ENCODE peak calls at places on chromosomes 12 and 14, in six cellular contexts. J is AG09319; F is activated CD4-positive, CD25-positive, alpha-beta regulatory T cell; G is stimulated activated CD8-positive, alpha-beta memory T cell treated with anti-CD3 and anti-CD28 coated beads, Interleukin-4, amount 100 ng/mL, for 24 hours; U is CD8-positive, alpha-beta T cell; E is PC-9. V is an unnamed sample.

GRCh38 chr14:73795974-73796373 is 55.7 kb upstream of the PTGR2 start:
- DNase-seq in F (no peak), U (no peak), E (peak; percentile 94), G (no peak), J (no peak), V (no peak)

GRCh38 chr12:11861155-11861863 is 209.4 kb upstream of the BCL2L14 start:
- DNase-seq in J (no peak), F (no peak), E (no peak), U (no peak), G (no peak), V (no peak)

GRCh38 chr14:72738181-72738611 is 155.7 kb downstream of the DPF3 start:
- DNase-seq in E (no peak), G (no peak), U (no peak), J (no peak), F (no peak), V (no peak)

GRCh38 chr12:124938606-124939427 is 24.4 kb upstream of the UBC start:
- DNase-seq in E (no peak), U (peak; percentile 37), J (peak; percentile 79), F (no peak), G (no peak), V (no peak)

GRCh38 chr12:29771786-29772185 is 12.0 kb downstream of the TMTC1 start:
- DNase-seq in E (no peak), F (no peak), U (no peak), J (no peak), G (no peak), V (no peak)

GRCh38 chr12:109597414-109597794 is 23.8 kb downstream of the MVK start:
- DNase-seq in J (no peak), G (no peak), U (no peak), E (no peak), F (no peak), V (no peak)

GRCh38 chr14:50670196-50670875 is 2.2 kb upstream of the SAV1 start:
- DNase-seq in G (no peak), J (no peak), F (no peak), E (no peak), U (no peak), V (no peak)

GRCh38 chr12:52703878-52704277 is 554 bp upstream of the KRT77 start:
- DNase-seq in U (no peak), E (no peak), J (no peak), F (no peak), G (no peak), V (no peak)

GRCh38 chr12:110073049-110073831 is 24.9 kb upstream of the C12orf76 start:
- DNase-seq in U (peak; percentile 3), E (no peak), F (no peak), J (no peak), G (no peak), V (no peak)

GRCh38 chr14:67633451-67634154 is 13.9 kb downstream of the ARG2 start:
- DNase-seq in J (no peak), E (no peak), U (no peak), F (no peak), G (no peak), V (no peak)

GRCh38 chr12:64318605-64319004 is 72.0 kb downstream of the C12orf56 start:
- DNase-seq in F (no peak), J (no peak), U (no peak), E (no peak), G (no peak), V (no peak)

GRCh38 chr12:67356400-67356799 is 87.2 kb downstream of the CAND1 start:
- DNase-seq in G (no peak), F (no peak), E (no peak), U (no peak), J (no peak), V (no peak)

GRCh38 chr14:34436118-34436905 is 25.7 kb downstream of the SPTSSA start:
- DNase-seq in E (peak; percentile 90), J (no peak), F (no peak), G (no peak), U (no peak), V (no peak)

GRCh38 chr12:126856958-126857357 is 1410.0 kb upstream of the TMEM132C start:
- DNase-seq in F (no peak), J (no peak), U (no peak), G (no peak), E (no peak), V (no peak)

GRCh38 chr12:132294121-132295034 is 35.0 kb downstream of the GALNT9 start:
- DNase-seq in F (no peak), G (no peak), U (no peak), E (no peak), J (no peak), V (no peak)

GRCh38 chr12:42958271-42958674 is 368.7 kb upstream of the PRICKLE1 start:
- DNase-seq in E (no peak), F (no peak), U (no peak), J (no peak), G (no peak), V (no peak)

GRCh38 chr12:62562892-62563291 is 96.3 kb downstream of the MON2 start:
- DNase-seq in E (no peak), F (no peak), J (no peak), U (no peak), G (no peak), V (no peak)

GRCh38 chr12:130818381-130819247 is 20.4 kb downstream of the STX2 start:
- DNase-seq in J (no peak), U (peak; percentile 65), G (peak; percentile 71), E (no peak), F (peak; percentile 66), V (no peak)

GRCh38 chr14:29529418-29529817 is 398.2 kb downstream of the PRKD1 start:
- DNase-seq in F (no peak), U (no peak), G (no peak), J (no peak), E (no peak), V (no peak)

GRCh38 chr12:132445884-132446471 is 44.0 kb upstream of the FBRSL1 start:
- DNase-seq in G (peak; percentile 43), E (peak; percentile 87), U (peak; percentile 17), F (peak; percentile 27), J (peak; percentile 24), V (peak; percentile 86)

GRCh38 chr12:40837891-40838424 is 145.7 kb downstream of the CNTN1 start:
- DNase-seq in G (no peak), F (no peak), J (no peak), E (no peak), U (no peak), V (no peak)

GRCh38 chr12:97757431-97758091 is 295.0 kb downstream of the RMST start:
- DNase-seq in G (no peak), U (no peak), F (no peak), J (no peak), E (no peak), V (no peak)

GRCh38 chr12:5716991-5717390 is 228.1 kb downstream of the ANO2 start:
- DNase-seq in J (no peak), E (no peak), G (no peak), F (no peak), U (no peak), V (no peak)

GRCh38 chr14:77014004-77014604 is 14.4 kb downstream of the IRF2BPL start:
- DNase-seq in F (no peak), E (peak; percentile 42), J (no peak), U (no peak), G (no peak), V (no peak)

GRCh38 chr14:89359477-89360222 is 57.4 kb downstream of the FOXN3 start:
- DNase-seq in E (no peak), U (no peak), F (no peak), G (no peak), J (no peak), V (no peak)

GRCh38 chr12:89695100-89695499 is 13.5 kb downstream of the ATP2B1 start:
- DNase-seq in F (no peak), J (no peak), E (no peak), U (no peak), G (no peak), V (no peak)

GRCh38 chr12:9342614-9343353 is 134.6 kb upstream of the PZP start:
- DNase-seq in G (no peak), J (no peak), U (no peak), F (no peak), E (no peak), V (no peak)

GRCh38 chr14:102811254-102811963 is 34.2 kb downstream of the TRAF3 start:
- DNase-seq in F (no peak), E (no peak), G (no peak), J (no peak), U (no peak), V (no peak)

GRCh38 chr12:122726056-122726558 is 4.5 kb downstream of the HCAR1 start:
- DNase-seq in U (no peak), F (no peak), E (peak; percentile 90), J (no peak), G (no peak), V (no peak)

GRCh38 chr14:55352201-55352600 is 59.4 kb downstream of the ATG14 start:
- DNase-seq in E (no peak), G (no peak), F (no peak), U (no peak), J (no peak), V (no peak)

GRCh38 chr12:89863968-89864367 is 155.3 kb upstream of the ATP2B1 start:
- DNase-seq in G (no peak), U (no peak), F (no peak), E (no peak), J (no peak), V (no peak)

GRCh38 chr12:132137483-132138125 is 6.5 kb downstream of the DDX51 start:
- DNase-seq in U (no peak), G (no peak), F (no peak), E (no peak), J (no peak), V (no peak)

GRCh38 chr14:101495827-101496778 is 65.2 kb upstream of the DIO3 start:
- DNase-seq in F (no peak), U (no peak), E (no peak), G (no peak), J (no peak), V (no peak)

GRCh38 chr12:120649442-120650248 is 9.2 kb downstream of the CABP1 start:
- DNase-seq in J (no peak), E (no peak), F (no peak), U (no peak), G (no peak), V (no peak)

GRCh38 chr12:25840678-25841077 is 117.8 kb upstream of the RASSF8 start:
- DNase-seq in J (no peak), F (no peak), U (no peak), G (no peak), E (no peak), V (no peak)

V was measured in NK-92 treated with Interleukin-12 subunit alpha and Interleukin-12 subunit beta, amount 100 ng/mL, for 24 hours.